ENCODE peak calls at places on chromosome 22, in five cellular contexts. One of them, this sample, is unnamed.

GRCh38 chr22:20589614-20590476 is 82.4 kb downstream of the MED15 start:
- DNase-seq in OCI-LY7: no peak
- DNase-seq in cardiac muscle cell: no peak
- DNase-seq in neuronal stem cell: no peak
- DNase-seq in gastrocnemius medialis: no peak
- DNase-seq in this sample: no peak

GRCh38 chr22:49616356-49617231 is 211.1 kb downstream of the BRD1 start:
- DNase-seq in OCI-LY7: no peak
- DNase-seq in cardiac muscle cell: no peak
- DNase-seq in neuronal stem cell: no peak
- DNase-seq in gastrocnemius medialis: no peak
- DNase-seq in this sample: no peak

GRCh38 chr22:50630376-50630775 is 2.4 kb upstream of the ARSA start:
- DNase-seq in OCI-LY7: no peak
- DNase-seq in cardiac muscle cell: no peak
- DNase-seq in neuronal stem cell: no peak
- DNase-seq in gastrocnemius medialis: no peak
- DNase-seq in this sample: no peak

GRCh38 chr22:22755778-22756100 is 111.3 kb downstream of the GGTLC2 start:
- DNase-seq in OCI-LY7: no peak
- DNase-seq in cardiac muscle cell: no peak
- DNase-seq in neuronal stem cell: no peak
- DNase-seq in gastrocnemius medialis: no peak
- DNase-seq in this sample: no peak

GRCh38 chr22:40890881-40891280 is 29.0 kb upstream of the DNAJB7 start:
- DNase-seq in OCI-LY7: no peak
- DNase-seq in cardiac muscle cell: peak
- DNase-seq in neuronal stem cell: no peak
- DNase-seq in gastrocnemius medialis: no peak
- DNase-seq in this sample: no peak

GRCh38 chr22:22710719-22711531 is 66.5 kb downstream of the GGTLC2 start:
- DNase-seq in OCI-LY7: peak
- DNase-seq in cardiac muscle cell: peak
- DNase-seq in neuronal stem cell: peak
- DNase-seq in gastrocnemius medialis: peak
- DNase-seq in this sample: peak

GRCh38 chr22:44613196-44613595 is 88.8 kb upstream of the PRR5 start:
- DNase-seq in OCI-LY7: no peak
- DNase-seq in cardiac muscle cell: no peak
- DNase-seq in neuronal stem cell: no peak
- DNase-seq in gastrocnemius medialis: no peak
- DNase-seq in this sample: no peak

GRCh38 chr22:44200855-44201550 is 20.3 kb downstream of the PARVG start:
- DNase-seq in OCI-LY7: no peak
- DNase-seq in cardiac muscle cell: peak
- DNase-seq in neuronal stem cell: no peak
- DNase-seq in gastrocnemius medialis: no peak
- DNase-seq in this sample: no peak

GRCh38 chr22:44311855-44312170 is 938 bp downstream of the SHISAL1 start:
- DNase-seq in OCI-LY7: no peak
- DNase-seq in cardiac muscle cell: peak
- DNase-seq in neuronal stem cell: no peak
- DNase-seq in gastrocnemius medialis: no peak
- DNase-seq in this sample: no peak

GRCh38 chr22:42549329-42550060 is 4.3 kb upstream of the SERHL2 start:
- DNase-seq in OCI-LY7: peak
- DNase-seq in cardiac muscle cell: no peak
- DNase-seq in neuronal stem cell: no peak
- DNase-seq in gastrocnemius medialis: no peak
- DNase-seq in this sample: no peak

GRCh38 chr22:42548597-42549328 is 5.0 kb upstream of the SERHL2 start:
- DNase-seq in OCI-LY7: no peak
- DNase-seq in cardiac muscle cell: no peak
- DNase-seq in neuronal stem cell: no peak
- DNase-seq in gastrocnemius medialis: no peak
- DNase-seq in this sample: no peak

GRCh38 chr22:42553475-42554361 is at the start of gene SERHL2:
- DNase-seq in OCI-LY7: peak
- DNase-seq in cardiac muscle cell: peak
- DNase-seq in neuronal stem cell: peak
- DNase-seq in gastrocnemius medialis: peak
- DNase-seq in this sample: peak
- H3K4me3 ChIP-seq in OCI-LY7: peak
- H3K4me3 ChIP-seq in cardiac muscle cell: peak
- H3K4me3 ChIP-seq in neuronal stem cell: peak
- H3K4me3 ChIP-seq in gastrocnemius medialis: peak
- H3K4me3 ChIP-seq in this sample: peak

DNA sequence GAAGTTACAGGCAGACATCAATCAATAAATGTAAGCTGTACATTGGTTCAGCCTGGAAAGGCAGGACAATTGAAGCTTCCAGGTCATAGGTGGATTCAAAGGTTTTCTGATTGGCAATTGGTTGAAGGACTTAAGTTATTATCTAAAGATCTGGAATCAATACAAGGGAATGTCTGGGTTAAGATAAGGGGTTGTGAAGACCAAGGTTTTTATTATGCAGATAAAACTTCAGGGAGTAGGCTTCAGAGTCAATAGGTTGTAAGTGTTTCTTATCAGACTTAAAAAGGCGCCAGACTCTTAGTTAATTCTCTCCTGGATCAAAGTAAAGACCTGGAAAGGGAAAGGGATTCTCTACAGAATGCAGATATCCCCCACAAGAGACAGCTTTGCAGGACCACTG is 935.4 kb downstream of the TBC1D22A start:
- DNase-seq in OCI-LY7: no peak
- DNase-seq in cardiac muscle cell: no peak
- DNase-seq in neuronal stem cell: no peak
- DNase-seq in gastrocnemius medialis: no peak
- DNase-seq in this sample: no peak
- H3K27ac ChIP-seq in OCI-LY7: no peak
- H3K27ac ChIP-seq in cardiac muscle cell: no peak
- H3K27ac ChIP-seq in neuronal stem cell: no peak
- H3K27ac ChIP-seq in gastrocnemius medialis: no peak
- H3K27ac ChIP-seq in this sample: no peak

DNA sequence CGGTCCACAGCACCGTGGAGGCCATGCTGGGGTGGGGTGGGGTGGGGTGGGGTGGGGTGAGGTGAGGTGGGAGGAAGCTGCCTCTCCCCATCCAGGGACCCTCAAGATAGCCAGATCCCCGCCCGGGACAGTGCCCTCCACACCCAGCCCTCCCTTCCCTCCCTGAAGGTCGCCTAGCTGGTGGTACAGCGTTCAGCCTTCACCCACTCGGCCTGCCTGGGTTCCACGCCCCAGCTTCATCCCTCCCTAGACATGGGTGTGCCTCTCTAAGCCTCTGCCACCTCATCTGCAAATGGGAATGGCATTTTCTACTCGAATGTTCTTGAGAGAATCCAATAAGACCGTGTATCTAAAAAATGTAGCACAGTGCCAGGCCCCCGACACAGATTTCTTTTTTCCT is 17.8 kb downstream of the KCTD17 start:
- DNase-seq in OCI-LY7: no peak
- DNase-seq in cardiac muscle cell: no peak
- DNase-seq in neuronal stem cell: no peak
- DNase-seq in gastrocnemius medialis: no peak
- DNase-seq in this sample: no peak
- H3K4me3 ChIP-seq in OCI-LY7: no peak
- H3K4me3 ChIP-seq in cardiac muscle cell: no peak
- H3K4me3 ChIP-seq in neuronal stem cell: peak
- H3K4me3 ChIP-seq in gastrocnemius medialis: no peak
- H3K4me3 ChIP-seq in this sample: no peak

DNA sequence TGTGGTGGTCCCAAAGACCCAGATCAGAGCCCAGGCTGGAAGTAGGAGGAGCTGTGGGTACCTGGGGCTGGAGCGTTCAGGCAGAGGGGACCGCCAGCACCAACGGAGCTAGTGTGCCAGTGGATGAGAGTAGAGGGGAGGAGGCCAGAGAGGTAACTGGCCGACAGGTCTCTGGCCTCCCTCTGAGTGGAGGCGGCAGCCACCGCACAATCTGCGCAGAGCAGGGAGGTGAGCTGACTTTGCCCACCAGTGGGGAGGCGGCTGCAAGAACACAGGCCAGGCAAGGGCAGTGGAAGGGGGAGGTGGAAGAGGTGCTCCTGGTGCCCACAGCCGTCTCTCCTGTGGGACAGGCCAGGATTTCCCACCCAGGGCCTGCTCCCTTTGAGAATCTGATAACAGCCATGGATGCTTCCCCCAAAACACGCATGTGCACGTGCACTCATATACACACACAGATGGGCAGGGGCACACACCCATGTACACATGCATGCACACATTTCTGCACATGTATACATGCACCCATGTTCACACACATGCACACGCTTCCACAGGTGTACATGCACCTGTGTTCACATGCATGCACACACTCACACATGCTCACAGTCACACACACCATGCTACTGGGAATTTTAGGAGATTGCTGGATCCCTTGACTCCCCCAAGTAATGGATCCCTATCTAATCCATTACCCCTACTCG is 6.4 kb upstream of the MGAT3 start:
- DNase-seq in OCI-LY7: no peak
- DNase-seq in cardiac muscle cell: no peak
- DNase-seq in neuronal stem cell: no peak
- DNase-seq in gastrocnemius medialis: no peak
- DNase-seq in this sample: no peak
- H3K27ac ChIP-seq in OCI-LY7: peak
- H3K27ac ChIP-seq in cardiac muscle cell: no peak
- H3K27ac ChIP-seq in neuronal stem cell: no peak
- H3K27ac ChIP-seq in gastrocnemius medialis: no peak
- H3K27ac ChIP-seq in this sample: no peak

GRCh38 chr22:32760815-32761214 is 40.7 kb upstream of the TIMP3 start:
- DNase-seq in OCI-LY7: no peak
- DNase-seq in cardiac muscle cell: no peak
- DNase-seq in neuronal stem cell: no peak
- DNase-seq in gastrocnemius medialis: no peak
- DNase-seq in this sample: peak
- H3K4me3 ChIP-seq in OCI-LY7: no peak
- H3K4me3 ChIP-seq in cardiac muscle cell: no peak
- H3K4me3 ChIP-seq in neuronal stem cell: no peak
- H3K4me3 ChIP-seq in gastrocnemius medialis: no peak
- H3K4me3 ChIP-seq in this sample: no peak

GRCh38 chr22:17781319-17782031 is 7.2 kb upstream of the BID start:
- DNase-seq in OCI-LY7: peak
- DNase-seq in cardiac muscle cell: peak
- DNase-seq in neuronal stem cell: no peak
- DNase-seq in gastrocnemius medialis: no peak
- DNase-seq in this sample: no peak
- H3K27ac ChIP-seq in OCI-LY7: peak
- H3K27ac ChIP-seq in cardiac muscle cell: no peak
- H3K27ac ChIP-seq in neuronal stem cell: no peak
- H3K27ac ChIP-seq in gastrocnemius medialis: no peak
- H3K27ac ChIP-seq in this sample: no peak

GRCh38 chr22:42397332-42398246 is 34.6 kb downstream of the NFAM1 start:
- DNase-seq in OCI-LY7: peak
- DNase-seq in cardiac muscle cell: no peak
- DNase-seq in neuronal stem cell: no peak
- DNase-seq in gastrocnemius medialis: no peak
- DNase-seq in this sample: peak
- H3K4me3 ChIP-seq in OCI-LY7: peak
- H3K4me3 ChIP-seq in cardiac muscle cell: no peak
- H3K4me3 ChIP-seq in neuronal stem cell: peak
- H3K4me3 ChIP-seq in gastrocnemius medialis: no peak
- H3K4me3 ChIP-seq in this sample: no peak

DNA sequence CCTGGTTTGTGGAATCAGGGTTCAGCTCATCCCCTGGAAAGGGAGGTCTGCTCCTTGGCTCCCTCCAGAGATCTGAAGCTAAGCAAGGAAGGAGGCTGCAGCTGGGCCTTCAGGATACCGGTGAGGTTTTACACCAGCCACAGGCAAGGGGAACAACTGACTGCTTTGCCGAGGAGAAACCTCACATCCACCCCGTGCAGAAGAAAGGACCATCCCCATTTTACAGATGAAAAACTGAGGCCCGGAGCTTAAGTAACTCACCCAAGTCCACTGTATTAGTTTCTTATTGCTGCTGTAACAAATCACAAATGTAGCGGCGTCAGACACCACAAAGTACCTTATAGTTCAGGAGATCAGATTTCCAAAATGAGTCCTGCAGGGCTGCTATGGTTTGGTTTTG is 173.7 kb downstream of the MN1 start:
- DNase-seq in OCI-LY7: no peak
- DNase-seq in cardiac muscle cell: no peak
- DNase-seq in neuronal stem cell: no peak
- DNase-seq in gastrocnemius medialis: no peak
- DNase-seq in this sample: no peak
- H3K27ac ChIP-seq in OCI-LY7: no peak
- H3K27ac ChIP-seq in cardiac muscle cell: no peak
- H3K27ac ChIP-seq in neuronal stem cell: no peak
- H3K27ac ChIP-seq in gastrocnemius medialis: no peak
- H3K27ac ChIP-seq in this sample: no peak